ENCODE peak calls at places on chromosomes 5 and 9, in seven cellular contexts. C, T, H, K, V, X and J are unnamed samples.

GRCh38 chr9:32581512-32582143 is 8.7 kb upstream of the NDUFB6 start:
- DNase-seq in C (peak), T (peak), H (no peak), K (peak), V (no peak), X (no peak), J (no peak)

GRCh38 chr5:31815394-31815793 is 176.5 kb downstream of the PDZD2 start:
- DNase-seq in C (no peak), T (no peak), H (no peak), K (no peak), V (no peak), X (no peak), J (no peak)

GRCh38 chr9:115207003-115207837 is 89.3 kb upstream of the TNC start:
- DNase-seq in C (no peak), T (no peak), H (no peak), K (no peak), V (no peak), X (no peak), J (no peak)

GRCh38 chr5:141910271-141910673 is 13.4 kb upstream of the DELE1 start:
- DNase-seq in C (no peak), T (no peak), H (no peak), K (no peak), V (no peak), X (no peak), J (no peak)

GRCh38 chr9:100426532-100427365 is at the start of gene MSANTD3:
- DNase-seq in C (peak), T (peak), H (peak), K (peak), V (peak), X (peak), J (peak)

GRCh38 chr5:155049569-155050383 is 36.2 kb downstream of the KIF4B start:
- DNase-seq in C (no peak), T (peak), H (no peak), K (peak), V (no peak), X (no peak), J (no peak)

GRCh38 chr9:136977223-136978072 is at the start of gene PTGDS:
- DNase-seq in C (no peak), T (no peak), H (no peak), K (no peak), V (no peak), X (no peak), J (peak)

GRCh38 chr9:6926436-6926835 is 168.7 kb downstream of the KDM4C start:
- DNase-seq in C (no peak), T (no peak), H (no peak), K (no peak), V (no peak), X (no peak), J (no peak)

GRCh38 chr9:130174920-130175321 is 2.7 kb downstream of the NCS1 start:
- DNase-seq in C (no peak), T (no peak), H (no peak), K (peak), V (no peak), X (no peak), J (no peak)

GRCh38 chr9:130173462-130173876 is 1.3 kb downstream of the NCS1 start:
- DNase-seq in C (no peak), T (no peak), H (no peak), K (no peak), V (no peak), X (no peak), J (no peak)

GRCh38 chr9:130172858-130173461 is 756 bp downstream of the NCS1 start:
- DNase-seq in C (no peak), T (peak), H (peak), K (peak), V (peak), X (no peak), J (no peak)

GRCh38 chr9:130175355-130175754 is 3.2 kb downstream of the NCS1 start:
- DNase-seq in C (no peak), T (no peak), H (no peak), K (no peak), V (no peak), X (no peak), J (no peak)

GRCh38 chr9:130174025-130174424 is 1.8 kb downstream of the NCS1 start:
- DNase-seq in C (no peak), T (no peak), H (no peak), K (no peak), V (no peak), X (no peak), J (no peak)
- H3K4me3 ChIP-seq in C (no peak), T (no peak), H (no peak), K (peak), V (no peak), X (peak), J (peak)

GRCh38 chr5:39167973-39168345 is 51.4 kb downstream of the FYB1 start:
- DNase-seq in C (no peak), T (no peak), H (no peak), K (no peak), V (no peak), X (no peak), J (no peak)
- H3K27ac ChIP-seq in C (no peak), T (no peak), H (no peak), K (no peak), V (no peak), X (no peak), J (no peak)

DNA sequence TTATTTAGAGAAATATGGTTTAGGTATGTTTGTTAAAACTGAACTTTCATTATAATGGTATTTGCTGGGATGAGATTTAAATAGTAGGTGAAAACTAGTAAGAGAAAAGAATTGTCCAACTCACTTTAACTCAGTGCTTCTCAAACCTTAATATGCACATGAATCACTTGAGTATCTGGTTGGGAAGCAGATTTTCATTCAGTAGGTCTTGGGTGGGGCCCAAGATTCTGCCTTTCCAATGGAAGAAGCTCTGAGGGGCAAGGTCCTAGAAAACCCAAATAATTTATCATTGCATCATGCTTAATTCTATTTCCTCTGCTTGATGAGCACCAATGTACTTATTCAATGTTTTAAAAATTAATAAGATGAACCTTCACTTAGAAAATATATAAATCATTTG is 262.6 kb downstream of the KIAA0825 start:
- DNase-seq in C (no peak), T (no peak), H (no peak), K (no peak), V (no peak), X (no peak), J (no peak)
- H3K4me3 ChIP-seq in C (no peak), T (no peak), H (no peak), K (no peak), V (no peak), X (no peak), J (no peak)

GRCh38 chr9:131027872-131028179 is 18.9 kb downstream of the LAMC3 start:
- DNase-seq in C (no peak), T (no peak), H (no peak), K (no peak), V (no peak), X (no peak), J (no peak)
- H3K27ac ChIP-seq in C (no peak), T (no peak), H (no peak), K (no peak), V (no peak), X (no peak), J (no peak)

GRCh38 chr9:130870491-130871381 is 25.9 kb downstream of the QRFP start:
- DNase-seq in C (no peak), T (no peak), H (no peak), K (no peak), V (no peak), X (no peak), J (no peak)
- H3K4me3 ChIP-seq in C (no peak), T (no peak), H (no peak), K (no peak), V (no peak), X (no peak), J (no peak)

GRCh38 chr5:102795546-102795945 is 40.4 kb downstream of the PAM start:
- DNase-seq in C (no peak), T (no peak), H (no peak), K (no peak), V (no peak), X (no peak), J (no peak)

GRCh38 chr5:102797485-102797884 is 42.4 kb downstream of the PAM start:
- DNase-seq in C (no peak), T (no peak), H (no peak), K (no peak), V (no peak), X (no peak), J (no peak)

GRCh38 chr5:102798103-102798502 is 43.0 kb downstream of the PAM start:
- DNase-seq in C (no peak), T (no peak), H (no peak), K (no peak), V (no peak), X (no peak), J (no peak)

GRCh38 chr5:102796014-102796413 is 40.9 kb downstream of the PAM start:
- DNase-seq in C (no peak), T (no peak), H (no peak), K (no peak), V (no peak), X (no peak), J (no peak)

DNA sequence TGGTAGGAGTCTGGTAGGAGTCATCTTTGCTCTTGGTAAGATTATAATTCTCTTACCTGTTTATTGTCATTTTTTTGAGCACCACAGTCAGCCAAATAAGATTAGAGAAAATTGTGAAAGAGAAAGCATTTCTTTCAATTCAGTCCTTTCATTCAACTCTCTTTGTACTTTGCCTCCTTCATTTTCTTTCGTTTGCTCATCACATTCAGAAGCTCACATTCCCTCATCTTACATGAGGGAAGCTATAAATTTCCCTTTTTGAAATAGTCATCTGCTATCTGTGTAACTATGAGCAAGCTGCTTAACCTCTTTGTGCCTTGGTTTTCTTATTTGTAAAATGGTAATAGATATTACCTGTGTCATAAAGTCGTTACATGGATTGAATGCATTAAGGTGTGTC is 41.4 kb downstream of the PAM start:
- DNase-seq in C (no peak), T (no peak), H (no peak), K (no peak), V (no peak), X (no peak), J (no peak)
- H3K27ac ChIP-seq in C (no peak), T (no peak), H (no peak), K (no peak), V (peak), X (no peak), J (no peak)